ENCODE peak calls at places on chromosomes 7 and 10, in four cellular contexts. Z is PC-9, V is AG10803, T is fibroblast of lung. K is an unnamed sample.

GRCh38 chr10:103742779-103743178 is 112.6 kb downstream of the SH3PXD2A start:
- DNase-seq in Z (no peak), V (no peak), T (no peak), K (no peak)

GRCh38 chr7:103989200-103989784 is at the start of gene RELN:
- DNase-seq in Z (no peak), V (peak), T (peak), K (peak)

GRCh38 chr7:153047569-153047968 is 288.0 kb downstream of the ACTR3B start:
- DNase-seq in Z (no peak), V (no peak), T (no peak), K (no peak)

GRCh38 chr10:64271983-64272382 is 750.8 kb downstream of the REEP3 start:
- DNase-seq in Z (no peak), V (no peak), T (no peak), K (no peak)

GRCh38 chr7:1644341-1645070 is 25.6 kb upstream of the ELFN1 start:
- DNase-seq in Z (no peak), V (no peak), T (no peak), K (no peak)

GRCh38 chr7:41035788-41036187 is 667.1 kb downstream of the INHBA start:
- DNase-seq in Z (no peak), V (no peak), T (no peak), K (no peak)

GRCh38 chr10:48694371-48695030 is 9.8 kb downstream of the WDFY4 start:
- DNase-seq in Z (no peak), V (no peak), T (no peak), K (no peak)

GRCh38 chr7:73976761-73977625 is 51.0 kb upstream of the ELN start:
- DNase-seq in Z (no peak), V (peak), T (no peak), K (peak)

GRCh38 chr7:148688526-148688925 is 10.2 kb upstream of the CUL1 start:
- DNase-seq in Z (no peak), V (peak), T (peak), K (no peak)

GRCh38 chr10:35387768-35388167 is 51.5 kb downstream of the CCNY start:
- DNase-seq in Z (peak), V (peak), T (peak), K (peak)

GRCh38 chr7:91263359-91264082 is 712 bp upstream of the FZD1 start:
- DNase-seq in Z (peak), V (no peak), T (no peak), K (peak)

GRCh38 chr7:107660381-107661080 is at the start of gene SLC26A4:
- DNase-seq in Z (peak), V (no peak), T (no peak), K (peak)

GRCh38 chr10:71126432-71126831 is 85.9 kb upstream of the UNC5B start:
- DNase-seq in Z (no peak), V (no peak), T (no peak), K (no peak)

GRCh38 chr10:15744217-15744865 is 24.6 kb upstream of the ITGA8 start:
- DNase-seq in Z (peak), V (peak), T (peak), K (peak)

GRCh38 chr10:110893559-110894179 is 21.9 kb downstream of the PDCD4 start:
- DNase-seq in Z (no peak), V (peak), T (peak), K (peak)
- TF ChIP-seq CTCF in Z (peak), V (peak), T (peak), K (no peak)

DNA sequence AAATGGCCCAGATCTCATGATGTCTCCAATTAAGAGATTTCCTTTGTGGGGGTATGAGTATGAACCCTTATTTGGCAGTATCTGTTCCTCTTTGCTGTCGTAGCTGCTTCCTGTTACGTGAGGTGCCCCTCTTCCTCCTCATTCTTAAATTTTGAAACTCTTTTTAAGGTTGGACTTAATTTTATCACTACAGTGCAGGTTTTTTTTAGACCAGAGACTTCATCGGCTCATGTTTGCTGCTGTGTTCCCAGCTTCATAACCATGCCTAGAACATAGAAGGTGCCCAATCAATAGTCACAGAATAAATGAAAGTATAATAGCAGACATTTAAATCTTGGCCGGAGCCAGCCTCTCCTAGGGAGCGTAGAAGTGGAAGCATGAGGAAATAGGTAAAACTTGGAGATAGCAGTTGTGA is 2.4 kb downstream of the MIOS start:
- DNase-seq in Z (no peak), V (no peak), T (no peak), K (no peak)
- H3K4me3 ChIP-seq in Z (no peak), V (no peak), T (no peak), K (no peak)

GRCh38 chr7:37732253-37732652 is 48.7 kb downstream of the GPR141 start:
- DNase-seq in Z (peak), V (peak), T (no peak), K (peak)
- TF ChIP-seq CTCF in Z (peak), V (peak), T (no peak), K (no peak)

DNA sequence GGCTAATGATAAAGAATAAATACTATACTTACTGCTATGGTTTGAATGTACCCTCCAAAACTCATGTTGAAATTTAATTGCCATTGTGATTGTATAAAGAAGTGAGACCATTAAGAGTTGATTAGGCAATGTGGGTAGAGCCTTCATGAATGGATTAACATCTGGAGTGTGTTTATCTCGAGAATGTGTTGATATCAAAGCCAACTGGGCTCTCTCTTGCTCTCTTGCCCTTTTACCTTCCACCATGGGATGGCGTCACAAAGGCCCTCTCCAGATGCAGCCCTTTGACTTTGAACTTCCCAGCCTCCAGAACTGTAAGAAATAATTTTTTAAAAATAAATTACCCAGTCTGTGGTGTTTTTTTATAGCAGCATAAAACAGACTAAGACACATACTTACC is 50.1 kb upstream of the GHITM start:
- DNase-seq in Z (no peak), V (no peak), T (no peak), K (no peak)
- H3K4me3 ChIP-seq in Z (no peak), V (no peak), T (no peak), K (no peak)

GRCh38 chr7:27727058-27727457 is 12.9 kb upstream of the TAX1BP1 start:
- DNase-seq in Z (no peak), V (no peak), T (no peak), K (no peak)

GRCh38 chr7:27723086-27723485 is 16.9 kb upstream of the TAX1BP1 start:
- DNase-seq in Z (no peak), V (peak), T (peak), K (peak)
- TF ChIP-seq CTCF in Z (peak), V (peak), T (no peak), K (no peak)

K was measured in foreskin fibroblast.